ENCODE peak calls at places on chromosomes 13 and 19, in nine cellular contexts. N is GM13976, G is mammary epithelial cell, W is GOT3, K is amygdala, Z is mesendoderm, D is foreskin keratinocyte, E is HFF-Myc, J is iPS-NIHi11. X is an unnamed sample.

GRCh38 chr19:33392341-33393285 is 19.1 kb downstream of the CEBPG start:
- DNase-seq in Z (no peak), E (no peak), N (no peak), K (no peak), D (no peak), W (no peak), G (no peak), J (no peak), X (no peak)

GRCh38 chr13:20425819-20426219 is 99.8 kb downstream of the CRYL1 start:
- DNase-seq in D (peak; percentile 81), E (no peak), Z (peak; percentile 51), K (no peak), G (peak; percentile 61), J (peak; percentile 45), W (no peak), N (peak; percentile 59), X (no peak)

GRCh38 chr19:7868671-7869452 is 5.3 kb downstream of the PRR36 start:
- DNase-seq in E (no peak), J (peak; percentile 76), N (peak; percentile 92), W (no peak), K (peak; percentile 55), G (peak; percentile 74), Z (peak; percentile 91), D (no peak), X (no peak)

GRCh38 chr13:48653074-48654054 is at the start of gene CYSLTR2:
- DNase-seq in J (no peak), W (no peak), N (peak; percentile 14), G (no peak), E (peak; percentile 56), K (no peak), D (no peak), Z (peak; percentile 82), X (no peak)

GRCh38 chr19:9308091-9308490 is 1.5 kb downstream of the ZNF699 start:
- DNase-seq in J (no peak), Z (no peak), E (no peak), W (no peak), G (no peak), N (no peak), D (no peak), K (no peak), X (no peak)

GRCh38 chr13:64480648-64481047 is 2749.5 kb downstream of the PCDH9 start:
- DNase-seq in W (no peak), K (no peak), D (no peak), E (no peak), G (no peak), Z (no peak), N (no peak), J (no peak), X (no peak)

GRCh38 chr19:35279374-35279773 is 3.0 kb upstream of the HAMP start:
- DNase-seq in G (no peak), W (no peak), E (no peak), J (no peak), Z (no peak), K (no peak), D (no peak), N (no peak), X (no peak)

GRCh38 chr19:46118136-46118535 is 6.4 kb downstream of the IGFL3 start:
- DNase-seq in E (no peak), W (no peak), K (no peak), N (no peak), D (no peak), J (no peak), Z (no peak), G (peak; percentile 82), X (no peak)

GRCh38 chr13:68168448-68168847 is 938.3 kb upstream of the PCDH9 start:
- DNase-seq in W (no peak), E (no peak), N (no peak), Z (no peak), K (no peak), D (no peak), J (no peak), G (no peak), X (no peak)

GRCh38 chr13:76489299-76489698 is 396.9 kb downstream of the KCTD12 start:
- DNase-seq in N (no peak), J (no peak), W (no peak), Z (no peak), E (no peak), D (no peak), K (no peak), G (no peak), X (no peak)

GRCh38 chr19:11418518-11419506 is at the start of gene RGL3:
- DNase-seq in G (no peak), Z (peak; percentile 75), J (peak; percentile 75), W (no peak), K (no peak), E (no peak), D (no peak), N (peak; percentile 38), X (no peak)

GRCh38 chr13:99303863-99304521 is 3.2 kb downstream of the GPR183 start:
- DNase-seq in D (no peak), N (no peak), J (no peak), K (no peak), Z (no peak), E (no peak), G (no peak), W (no peak), X (peak; percentile 40)

GRCh38 chr13:52411629-52412028 is 5.7 kb upstream of the THSD1 start:
- DNase-seq in K (no peak), E (no peak), W (no peak), G (peak; percentile 98), D (peak; percentile 99), J (no peak), Z (no peak), N (no peak), X (no peak)

GRCh38 chr19:15401397-15401710 is 17.4 kb downstream of the AKAP8L start:
- DNase-seq in N (no peak), J (no peak), D (no peak), Z (no peak), E (no peak), K (no peak), W (no peak), G (no peak), X (no peak)

GRCh38 chr19:36207605-36208252 is 6.7 kb downstream of the ZNF565 start:
- DNase-seq in N (peak; percentile 60), Z (no peak), W (no peak), J (no peak), K (no peak), D (no peak), G (no peak), E (no peak), X (no peak)

GRCh38 chr13:45895880-45896279 is 44.3 kb upstream of the SIAH3 start:
- DNase-seq in J (no peak), E (no peak), D (no peak), N (no peak), Z (no peak), G (no peak), W (no peak), K (no peak), X (no peak)

GRCh38 chr19:28504139-28504538 is 708.8 kb downstream of the UQCRFS1 start:
- DNase-seq in E (no peak), N (no peak), D (no peak), J (no peak), W (no peak), G (no peak), Z (no peak), K (no peak), X (no peak)

GRCh38 chr19:8163781-8164180 is 14.4 kb upstream of the FBN3 start:
- DNase-seq in Z (peak; percentile 83), G (no peak), E (no peak), K (no peak), D (no peak), N (no peak), J (no peak), W (no peak), X (no peak)

GRCh38 chr13:102569488-102569887 is 27.3 kb upstream of the TPP2 start:
- DNase-seq in K (no peak), W (no peak), N (no peak), G (no peak), D (no peak), E (no peak), J (no peak), Z (no peak), X (no peak)

GRCh38 chr19:29364224-29364726 is 151.3 kb upstream of the UQCRFS1 start:
- DNase-seq in W (no peak), K (no peak), G (no peak), N (no peak), E (no peak), Z (peak; percentile 74), D (no peak), J (no peak), X (no peak)

GRCh38 chr19:4906963-4907362 is 2.3 kb upstream of the UHRF1 start:
- DNase-seq in J (no peak), E (no peak), W (no peak), D (no peak), Z (no peak), G (no peak), K (no peak), N (no peak), X (no peak)

GRCh38 chr13:87671031-87671823 is at the start of gene SLITRK5:
- DNase-seq in Z (peak; percentile 86), G (peak; percentile 46), W (peak; percentile 9), K (peak; percentile 83), D (peak; percentile 72), J (peak; percentile 78), N (peak; percentile 80), E (no peak), X (peak; percentile 87)

GRCh38 chr13:27869436-27870090 is 50.2 kb upstream of the PDX1 start:
- DNase-seq in D (no peak), W (no peak), N (no peak), K (no peak), J (no peak), Z (no peak), G (no peak), E (no peak), X (no peak)

GRCh38 chr13:100442095-100442832 is 146.3 kb downstream of the GGACT start:
- DNase-seq in N (no peak), D (no peak), J (no peak), W (no peak), E (no peak), K (no peak), G (no peak), Z (peak; percentile 19), X (no peak)

GRCh38 chr19:19704836-19705235 is 28.1 kb downstream of the ZNF14 start:
- DNase-seq in D (no peak), Z (no peak), K (no peak), N (no peak), E (no peak), W (no peak), J (no peak), G (no peak), X (no peak)

GRCh38 chr19:13794388-13794751 is 873 bp upstream of the ZSWIM4 start:
- DNase-seq in J (no peak), W (peak; percentile 23), N (no peak), E (peak; percentile 75), D (no peak), G (peak; percentile 70), Z (no peak), K (peak; percentile 6), X (no peak)

GRCh38 chr19:17385878-17386611 is 8.0 kb downstream of the CCDC194 start:
- DNase-seq in J (peak; percentile 81), E (no peak), W (no peak), D (no peak), Z (peak; percentile 79), N (peak; percentile 83), K (no peak), G (no peak), X (peak; percentile 14)

GRCh38 chr19:11989112-11989456 is 24.2 kb downstream of the ZNF763 start:
- DNase-seq in W (no peak), G (no peak), K (no peak), E (no peak), J (no peak), Z (no peak), D (no peak), N (no peak), X (no peak)

GRCh38 chr19:30391554-30392551 is 19.7 kb downstream of the ZNF536 start:
- DNase-seq in G (no peak), E (no peak), Z (peak; percentile 59), K (no peak), D (no peak), J (peak; percentile 51), W (no peak), N (no peak), X (no peak)